ENCODE peak calls at places on chromosomes 13 and 19, in six cellular contexts. R, I, F, S, X and J are unnamed samples.

GRCh38 chr13:75042809-75043208 is 439.2 kb downstream of the TBC1D4 start:
- DNase-seq in R (no peak), I (no peak), F (no peak), S (no peak), X (no peak), J (no peak)

GRCh38 chr13:94328336-94329041 is 151.0 kb downstream of the DCT start:
- DNase-seq in R (no peak), I (no peak), F (no peak), S (no peak), X (no peak), J (no peak)

GRCh38 chr13:74136089-74136658 is 2.0 kb upstream of the KLF12 start:
- DNase-seq in R (no peak), I (peak), F (no peak), S (no peak), X (no peak), J (no peak)

GRCh38 chr13:67048084-67048792 is 181.9 kb downstream of the PCDH9 start:
- DNase-seq in R (no peak), I (no peak), F (no peak), S (no peak), X (no peak), J (no peak)

GRCh38 chr13:86655561-86655960 is 856.3 kb upstream of the SLITRK6 start:
- DNase-seq in R (no peak), I (no peak), F (no peak), S (no peak), X (no peak), J (no peak)

GRCh38 chr19:52140077-52140710 is 456 bp upstream of the ZNF616 start:
- DNase-seq in R (no peak), I (no peak), F (no peak), S (no peak), X (no peak), J (peak)

GRCh38 chr13:41289463-41289881 is 21.6 kb upstream of the NAA16 start:
- DNase-seq in R (no peak), I (no peak), F (no peak), S (no peak), X (no peak), J (peak)

GRCh38 chr13:94641432-94641941 is 39.8 kb downstream of the GPR180 start:
- DNase-seq in R (no peak), I (peak), F (no peak), S (no peak), X (no peak), J (no peak)

GRCh38 chr13:44876782-44877324 is 112.4 kb downstream of the NUFIP1 start:
- DNase-seq in R (no peak), I (no peak), F (peak), S (peak), X (peak), J (no peak)

GRCh38 chr19:42290523-42291436 is 11.2 kb upstream of the PRR19 start:
- DNase-seq in R (no peak), I (peak), F (peak), S (no peak), X (peak), J (peak)

GRCh38 chr19:50224986-50225747 is 21.7 kb downstream of the MYH14 start:
- DNase-seq in R (no peak), I (no peak), F (no peak), S (no peak), X (no peak), J (no peak)

GRCh38 chr13:111429064-111429558 is 108.7 kb downstream of the TEX29 start:
- DNase-seq in R (no peak), I (peak), F (peak), S (peak), X (peak), J (peak)

GRCh38 chr13:33053397-33054066 is 37.3 kb downstream of the KL start:
- DNase-seq in R (no peak), I (no peak), F (no peak), S (no peak), X (no peak), J (peak)

GRCh38 chr19:46665072-46665471 is 4.1 kb upstream of the DACT3 start:
- DNase-seq in R (no peak), I (no peak), F (no peak), S (no peak), X (no peak), J (no peak)

GRCh38 chr19:29326849-29327840 is 114.2 kb upstream of the UQCRFS1 start:
- DNase-seq in R (no peak), I (no peak), F (no peak), S (no peak), X (no peak), J (no peak)

GRCh38 chr13:23330356-23330755 is 103.1 kb downstream of the SACS start:
- DNase-seq in R (no peak), I (no peak), F (no peak), S (no peak), X (no peak), J (no peak)

GRCh38 chr13:46183018-46183940 is 1.3 kb upstream of the LCP1 start:
- DNase-seq in R (no peak), I (no peak), F (no peak), S (no peak), X (no peak), J (no peak)

GRCh38 chr19:6494438-6495036 is 7.6 kb downstream of the TUBB4A start:
- DNase-seq in R (no peak), I (no peak), F (no peak), S (no peak), X (no peak), J (no peak)

GRCh38 chr13:86856996-86857395 is 814.2 kb upstream of the SLITRK5 start:
- DNase-seq in R (no peak), I (no peak), F (no peak), S (peak), X (no peak), J (peak)

GRCh38 chr19:20558011-20558410 is 7.6 kb downstream of the ZNF737 start:
- DNase-seq in R (no peak), I (no peak), F (no peak), S (no peak), X (peak), J (no peak)

GRCh38 chr19:27746691-27747380 is 1466.1 kb downstream of the UQCRFS1 start:
- DNase-seq in R (no peak), I (peak), F (peak), S (no peak), X (peak), J (no peak)

GRCh38 chr13:71758823-71759222 is 108.2 kb downstream of the DACH1 start:
- DNase-seq in R (no peak), I (peak), F (no peak), S (no peak), X (no peak), J (no peak)

GRCh38 chr13:95023405-95023804 is 277.8 kb downstream of the ABCC4 start:
- DNase-seq in R (no peak), I (no peak), F (no peak), S (no peak), X (no peak), J (no peak)

GRCh38 chr13:37788346-37788745 is 81.2 kb downstream of the TRPC4 start:
- DNase-seq in R (no peak), I (no peak), F (no peak), S (no peak), X (no peak), J (no peak)

GRCh38 chr13:60043262-60043661 is 120.5 kb downstream of the DIAPH3 start:
- DNase-seq in R (no peak), I (peak), F (no peak), S (no peak), X (no peak), J (no peak)

GRCh38 chr19:55857974-55858373 is 21.6 kb downstream of the NLRP4 start:
- DNase-seq in R (no peak), I (no peak), F (no peak), S (no peak), X (no peak), J (no peak)
- H3K9ac ChIP-seq in R (no peak), I (no peak), F (no peak), S (no peak), X (no peak), J (no peak)

DNA sequence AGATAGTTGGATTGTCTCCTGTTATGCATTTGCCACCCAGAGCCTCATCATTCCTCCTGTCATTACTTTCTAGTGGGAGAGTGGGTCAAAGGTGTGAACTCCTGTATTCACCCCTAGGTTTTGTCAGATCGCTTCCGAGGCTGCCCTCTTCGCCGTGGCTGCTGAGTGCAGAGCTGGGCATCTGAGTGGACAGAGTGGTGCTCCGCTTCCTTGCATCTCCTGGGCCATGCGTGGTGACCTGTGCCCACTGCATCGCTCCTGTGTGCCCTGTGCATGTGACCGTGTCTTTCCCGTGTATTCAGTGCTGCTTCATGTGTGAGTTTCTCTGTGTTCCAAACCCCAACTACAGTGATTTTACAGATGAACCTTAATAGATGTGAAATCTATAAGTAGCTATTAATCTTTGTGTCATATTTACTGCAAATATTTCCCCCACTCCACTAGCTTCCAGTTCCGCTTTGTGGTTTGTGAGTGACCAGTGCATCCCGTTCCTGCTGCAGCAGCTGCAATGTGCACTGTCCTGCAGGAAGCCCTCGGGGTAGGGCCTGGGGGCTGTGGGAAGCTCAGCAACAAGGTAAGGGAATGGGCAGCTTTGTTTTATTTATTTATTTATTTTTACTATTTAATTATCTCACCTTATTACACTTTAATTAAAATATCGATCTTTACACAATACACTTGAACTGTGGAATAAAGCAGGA is 53.1 kb downstream of the C13orf46 start:
- DNase-seq in R (no peak), I (no peak), F (no peak), S (no peak), X (no peak), J (no peak)
- TF ChIP-seq JUND in R (no peak), I (no peak), F (no peak), S (no peak), X (no peak), J (no peak)

GRCh38 chr13:80737513-80737912 is 396.6 kb upstream of the SPRY2 start:
- DNase-seq in R (no peak), I (no peak), F (no peak), S (no peak), X (no peak), J (no peak)
- H3K9ac ChIP-seq in R (no peak), I (no peak), F (no peak), S (no peak), X (no peak), J (no peak)

GRCh38 chr13:97255515-97255999 is 33.4 kb downstream of the MBNL2 start:
- DNase-seq in R (no peak), I (no peak), F (no peak), S (no peak), X (no peak), J (no peak)

GRCh38 chr13:97256343-97256783 is 34.2 kb downstream of the MBNL2 start:
- DNase-seq in R (no peak), I (no peak), F (peak), S (peak), X (no peak), J (peak)

GRCh38 chr13:97252735-97253134 is 30.6 kb downstream of the MBNL2 start:
- DNase-seq in R (no peak), I (no peak), F (no peak), S (no peak), X (no peak), J (no peak)

GRCh38 chr13:97253581-97254293 is 31.6 kb downstream of the MBNL2 start:
- DNase-seq in R (no peak), I (no peak), F (no peak), S (no peak), X (no peak), J (no peak)

DNA sequence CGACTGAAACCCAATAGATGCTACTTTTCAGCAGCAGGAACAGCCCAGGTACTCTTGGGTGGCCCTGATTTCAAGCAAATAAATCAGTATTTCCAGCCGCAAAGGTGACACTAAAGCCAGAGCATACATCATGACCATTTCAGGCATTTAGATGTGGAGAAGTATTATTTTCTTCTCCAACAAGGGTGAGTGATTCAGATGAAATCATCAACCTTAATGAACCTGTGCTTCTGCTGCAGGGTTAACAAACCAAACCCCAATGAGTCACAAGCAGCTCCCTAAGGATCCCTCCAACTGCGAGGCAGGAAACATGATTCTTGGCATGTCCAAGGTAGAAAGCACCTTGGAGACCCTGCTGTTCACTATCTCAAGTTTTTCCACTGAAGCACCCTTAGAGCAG is 32.7 kb downstream of the MBNL2 start:
- DNase-seq in R (no peak), I (no peak), F (no peak), S (peak), X (no peak), J (no peak)
- TF ChIP-seq JUND in R (no peak), I (peak), F (peak), S (no peak), X (no peak), J (no peak)

GRCh38 chr13:79079351-79079839 is 326.7 kb downstream of the RBM26 start:
- DNase-seq in R (no peak), I (no peak), F (no peak), S (no peak), X (no peak), J (no peak)
- H3K9ac ChIP-seq in R (no peak), I (no peak), F (no peak), S (no peak), X (no peak), J (no peak)

DNA sequence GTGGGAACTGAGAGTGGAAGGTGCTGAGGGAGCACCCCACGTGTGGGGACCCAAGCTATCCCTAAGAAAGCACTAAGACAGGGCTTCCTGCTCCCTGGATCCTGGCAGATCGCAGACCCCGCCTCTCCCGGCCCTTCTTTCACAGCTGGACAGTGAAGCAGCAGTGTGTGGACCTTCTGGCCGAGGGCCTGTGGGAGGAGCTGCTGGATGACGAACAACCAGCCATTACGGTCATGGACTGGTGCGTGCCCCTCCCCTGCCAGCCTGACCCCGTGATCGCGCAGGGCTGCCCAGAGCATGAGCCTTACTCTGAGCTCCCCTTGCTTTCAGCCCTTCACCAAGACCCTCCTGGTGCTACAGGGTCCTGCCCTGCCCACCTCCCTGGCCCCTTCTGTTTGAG is 2.3 kb downstream of the NCCRP1 start:
- DNase-seq in R (no peak), I (peak), F (peak), S (no peak), X (no peak), J (peak)
- TF ChIP-seq JUND in R (no peak), I (no peak), F (no peak), S (no peak), X (no peak), J (no peak)